ENCODE peak calls at places on chromosomes 12 and 14, in four cellular contexts. D, N, L and I are unnamed samples.

GRCh38 chr14:31893156-31893813 is 183.8 kb upstream of the ARHGAP5 start:
- DNase-seq in D (no peak), N (no peak), L (no peak), I (no peak)

GRCh38 chr14:45096218-45096617 is 12.3 kb downstream of the PRPF39 start:
- DNase-seq in D (no peak), N (no peak), L (no peak), I (no peak)

GRCh38 chr12:124680863-124681778 is 113.7 kb upstream of the NCOR2 start:
- DNase-seq in D (no peak), N (no peak), L (peak), I (peak)

GRCh38 chr14:60656755-60657608 is 7.7 kb upstream of the SIX1 start:
- DNase-seq in D (peak), N (peak), L (peak), I (no peak)

GRCh38 chr12:3342051-3342450 is 149.0 kb upstream of the PRMT8 start:
- DNase-seq in D (no peak), N (peak), L (no peak), I (no peak)

GRCh38 chr12:95262808-95263207 is 45.2 kb downstream of the VEZT start:
- DNase-seq in D (no peak), N (no peak), L (no peak), I (no peak)

GRCh38 chr14:104752338-104752734 is 611 bp upstream of the SIVA1 start:
- DNase-seq in D (no peak), N (no peak), L (peak), I (no peak)

GRCh38 chr14:95562892-95563685 is 28.2 kb downstream of the GLRX5 start:
- DNase-seq in D (peak), N (peak), L (peak), I (no peak)

GRCh38 chr14:39974036-39974435 is 541.8 kb upstream of the FBXO33 start:
- DNase-seq in D (no peak), N (no peak), L (no peak), I (no peak)

GRCh38 chr14:69543341-69544249 is 31.1 kb downstream of the CCDC177 start:
- DNase-seq in D (peak), N (peak), L (peak), I (peak)

GRCh38 chr12:89307665-89308253 is 44.5 kb downstream of the DUSP6 start:
- DNase-seq in D (no peak), N (no peak), L (no peak), I (no peak)

GRCh38 chr12:2722806-2723205 is 72.0 kb upstream of the FKBP4 start:
- DNase-seq in D (no peak), N (peak), L (no peak), I (no peak)

GRCh38 chr12:101829639-101830390 is 944 bp downstream of the GNPTAB start:
- DNase-seq in D (no peak), N (peak), L (no peak), I (no peak)

GRCh38 chr12:3445127-3445978 is 45.6 kb upstream of the PRMT8 start:
- DNase-seq in D (no peak), N (peak), L (no peak), I (no peak)

GRCh38 chr14:35201066-35201465 is 78.7 kb downstream of the PRORP start:
- DNase-seq in D (no peak), N (no peak), L (no peak), I (no peak)

GRCh38 chr12:98736352-98737326 is 91.5 kb downstream of the APAF1 start:
- DNase-seq in D (no peak), N (no peak), L (no peak), I (no peak)

GRCh38 chr12:129459886-129460285 is 443.9 kb downstream of the TMEM132D start:
- DNase-seq in D (no peak), N (no peak), L (no peak), I (no peak)

DNA sequence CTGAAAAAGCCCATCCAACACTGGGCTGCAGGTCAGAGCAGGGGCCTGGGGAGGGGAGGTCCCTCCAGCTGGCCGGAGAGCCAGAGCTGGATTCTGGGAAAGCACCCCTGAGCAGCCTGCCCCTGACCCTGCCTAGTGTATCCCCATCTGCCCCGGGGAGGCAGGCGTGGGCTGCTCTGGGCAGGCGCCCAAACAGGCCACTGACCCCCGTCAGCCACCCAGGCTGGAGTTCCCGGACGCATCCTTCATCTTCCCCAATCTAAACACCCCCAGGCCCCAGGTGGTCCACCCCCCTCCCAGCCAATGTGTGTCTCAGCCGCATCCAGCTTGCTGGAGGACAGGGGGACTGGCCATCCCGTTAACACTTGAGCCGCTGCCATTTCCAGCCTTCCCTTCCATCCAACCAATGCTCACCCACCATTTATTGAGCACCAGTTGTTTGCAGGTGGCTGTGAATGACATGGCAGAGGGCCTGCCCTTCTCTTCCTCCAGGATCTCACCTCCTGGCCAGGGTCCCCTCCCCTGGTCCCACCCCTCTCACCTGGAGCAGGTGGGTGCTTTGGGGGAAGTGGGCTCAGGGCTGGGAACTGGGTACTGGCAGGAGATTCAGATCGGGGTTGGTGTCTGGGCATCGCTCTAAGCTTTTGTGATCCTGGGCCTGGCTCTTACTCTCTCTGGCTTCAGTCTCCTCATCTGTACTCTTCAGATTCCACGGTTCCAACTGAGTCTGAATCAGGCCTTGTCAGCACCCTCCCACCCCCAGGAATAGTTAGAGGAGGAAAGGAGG is 743 bp upstream of the DTX1 start:
- DNase-seq in D (peak), N (no peak), L (no peak), I (no peak)
- H3K4me3 ChIP-seq in D (no peak), N (peak), L (no peak), I (no peak)

GRCh38 chr14:54902143-54902520 is 494 bp downstream of the GCH1 start:
- DNase-seq in D (peak), N (peak), L (peak), I (no peak)
- TF ChIP-seq CTCF in D (no peak), N (no peak), L (no peak), I (peak)

GRCh38 chr14:101875041-101875725 is 89.2 kb upstream of the DYNC1H1 start:
- DNase-seq in D (no peak), N (no peak), L (no peak), I (no peak)
- H3K4me3 ChIP-seq in D (no peak), N (no peak), L (no peak), I (no peak)

GRCh38 chr12:43957732-43958131 is 121.9 kb downstream of the TMEM117 start:
- DNase-seq in D (no peak), N (no peak), L (no peak), I (peak)
- TF ChIP-seq CTCF in D (peak), N (no peak), L (peak), I (peak)